ENCODE peak calls at places on chromosomes 11 and 22, in four cellular contexts. One of them, this sample, is unnamed.

GRCh38 chr11:58567889-58568512 is 7.7 kb downstream of the LPXN start:
- DNase-seq in epithelial cell of esophagus: peak
- DNase-seq in A549: peak
- DNase-seq in NB4: peak
- DNase-seq in this sample: peak

GRCh38 chr22:38549106-38549884 is 20.7 kb downstream of the DMC1 start:
- DNase-seq in epithelial cell of esophagus: peak
- DNase-seq in NB4: peak
- DNase-seq in A549: no peak
- DNase-seq in this sample: no peak

GRCh38 chr11:66277475-66278391 is at the start of gene CNIH2:
- DNase-seq in A549: peak
- DNase-seq in NB4: peak
- DNase-seq in epithelial cell of esophagus: no peak
- DNase-seq in this sample: peak

GRCh38 chr22:17920145-17920605 is 104.2 kb downstream of the MICAL3 start:
- DNase-seq in A549: no peak
- DNase-seq in NB4: no peak
- DNase-seq in epithelial cell of esophagus: peak
- DNase-seq in this sample: no peak

GRCh38 chr11:7657306-7658025 is 15.8 kb downstream of the CYB5R2 start:
- DNase-seq in A549: peak
- DNase-seq in epithelial cell of esophagus: peak
- DNase-seq in NB4: peak
- DNase-seq in this sample: no peak

GRCh38 chr11:47305734-47306483 is 36.0 kb downstream of the MADD start:
- DNase-seq in epithelial cell of esophagus: peak
- DNase-seq in NB4: no peak
- DNase-seq in A549: no peak
- DNase-seq in this sample: no peak

GRCh38 chr22:19719488-19720021 is 3.8 kb upstream of the GP1BB start:
- DNase-seq in A549: no peak
- DNase-seq in epithelial cell of esophagus: no peak
- DNase-seq in NB4: no peak
- DNase-seq in this sample: no peak

GRCh38 chr22:46233231-46233630 is 16.9 kb downstream of the CDPF1 start:
- DNase-seq in A549: no peak
- DNase-seq in epithelial cell of esophagus: peak
- DNase-seq in NB4: peak
- DNase-seq in this sample: no peak

GRCh38 chr11:21115999-21116398 is 446.6 kb downstream of the NELL1 start:
- DNase-seq in A549: no peak
- DNase-seq in epithelial cell of esophagus: no peak
- DNase-seq in NB4: no peak
- DNase-seq in this sample: no peak

GRCh38 chr11:118622376-118623290 is 15.2 kb downstream of the PHLDB1 start:
- DNase-seq in epithelial cell of esophagus: peak
- DNase-seq in NB4: peak
- DNase-seq in A549: peak
- DNase-seq in this sample: no peak

GRCh38 chr11:125263268-125263790 is 98.8 kb downstream of the PKNOX2 start:
- DNase-seq in epithelial cell of esophagus: no peak
- DNase-seq in NB4: no peak
- DNase-seq in A549: no peak
- DNase-seq in this sample: no peak

GRCh38 chr11:87425943-87426342 is 388.2 kb downstream of the TMEM135 start:
- DNase-seq in epithelial cell of esophagus: no peak
- DNase-seq in A549: no peak
- DNase-seq in NB4: no peak
- DNase-seq in this sample: no peak

GRCh38 chr11:67022961-67023956 is at the start of gene SYT12:
- DNase-seq in epithelial cell of esophagus: peak
- DNase-seq in NB4: peak
- DNase-seq in A549: peak
- DNase-seq in this sample: no peak

GRCh38 chr11:57885298-57886035 is 123.9 kb downstream of the CTNND1 start:
- DNase-seq in A549: no peak
- DNase-seq in NB4: peak
- DNase-seq in epithelial cell of esophagus: peak
- DNase-seq in this sample: no peak

GRCh38 chr11:859394-860131 is 16.9 kb downstream of the TSPAN4 start:
- DNase-seq in A549: peak
- DNase-seq in NB4: no peak
- DNase-seq in epithelial cell of esophagus: peak
- DNase-seq in this sample: no peak

GRCh38 chr11:75276696-75277095 is 36.1 kb downstream of the TPBGL start:
- DNase-seq in A549: no peak
- DNase-seq in epithelial cell of esophagus: peak
- DNase-seq in NB4: no peak
- DNase-seq in this sample: no peak

GRCh38 chr11:17894929-17895658 is 117.8 kb downstream of the SERGEF start:
- DNase-seq in A549: no peak
- DNase-seq in epithelial cell of esophagus: no peak
- DNase-seq in NB4: no peak
- DNase-seq in this sample: no peak

GRCh38 chr22:28855355-28856094 is 27.8 kb upstream of the ZNRF3 start:
- DNase-seq in NB4: peak
- DNase-seq in A549: peak
- DNase-seq in epithelial cell of esophagus: peak
- DNase-seq in this sample: no peak

GRCh38 chr22:29167032-29167911 is 38.4 kb upstream of the EMID1 start:
- DNase-seq in A549: no peak
- DNase-seq in epithelial cell of esophagus: no peak
- DNase-seq in NB4: peak
- DNase-seq in this sample: peak

GRCh38 chr22:19892249-19892879 is 37.7 kb upstream of the GNB1L start:
- DNase-seq in A549: no peak
- DNase-seq in epithelial cell of esophagus: no peak
- DNase-seq in NB4: peak
- DNase-seq in this sample: no peak

GRCh38 chr11:121534131-121535093 is 81.6 kb upstream of the SORL1-AS1 start:
- DNase-seq in epithelial cell of esophagus: peak
- DNase-seq in NB4: no peak
- DNase-seq in A549: no peak
- DNase-seq in this sample: no peak

GRCh38 chr11:61065955-61066638 is 36.2 kb upstream of the CD5 start:
- DNase-seq in A549: no peak
- DNase-seq in NB4: no peak
- DNase-seq in epithelial cell of esophagus: no peak
- DNase-seq in this sample: no peak

GRCh38 chr11:17542249-17542648 is 2.0 kb downstream of the USH1C start:
- DNase-seq in A549: no peak
- DNase-seq in epithelial cell of esophagus: no peak
- DNase-seq in NB4: no peak
- DNase-seq in this sample: no peak

GRCh38 chr11:118615282-118615979 is 8.0 kb downstream of the PHLDB1 start:
- DNase-seq in A549: no peak
- DNase-seq in epithelial cell of esophagus: no peak
- DNase-seq in NB4: no peak
- DNase-seq in this sample: no peak

GRCh38 chr22:31177420-31178162 is 17.6 kb downstream of the RNF185 start:
- DNase-seq in NB4: no peak
- DNase-seq in epithelial cell of esophagus: peak
- DNase-seq in A549: no peak
- DNase-seq in this sample: no peak

GRCh38 chr22:29842172-29842571 is 4.1 kb upstream of the ASCC2 start:
- DNase-seq in NB4: no peak
- DNase-seq in epithelial cell of esophagus: no peak
- DNase-seq in A549: no peak
- DNase-seq in this sample: no peak

GRCh38 chr22:49305966-49306631 is 521.6 kb downstream of the BRD1 start:
- DNase-seq in epithelial cell of esophagus: no peak
- DNase-seq in A549: no peak
- DNase-seq in NB4: no peak
- DNase-seq in this sample: peak

GRCh38 chr11:48093795-48094642 is 113.7 kb downstream of the PTPRJ start:
- DNase-seq in epithelial cell of esophagus: peak
- DNase-seq in NB4: no peak
- DNase-seq in A549: no peak
- DNase-seq in this sample: no peak

GRCh38 chr22:30305519-30305905 is 16.2 kb upstream of the CASTOR1 start:
- DNase-seq in NB4: peak
- DNase-seq in epithelial cell of esophagus: no peak
- DNase-seq in A549: no peak
- DNase-seq in this sample: no peak

GRCh38 chr11:86644291-86644690 is 28.1 kb downstream of the ME3 start:
- DNase-seq in NB4: no peak
- DNase-seq in A549: no peak
- DNase-seq in epithelial cell of esophagus: no peak
- DNase-seq in this sample: no peak

GRCh38 chr11:23540101-23540561 is 679.9 kb upstream of the CCDC179 start:
- DNase-seq in epithelial cell of esophagus: peak
- DNase-seq in NB4: peak
- DNase-seq in A549: peak
- DNase-seq in this sample: no peak
- TF ChIP-seq CTCF in epithelial cell of esophagus: peak
- TF ChIP-seq CTCF in NB4: peak
- TF ChIP-seq CTCF in A549: peak
- TF ChIP-seq CTCF in this sample: no peak

GRCh38 chr11:3808846-3809623 is 675 bp downstream of the PGAP2 start:
- DNase-seq in NB4: peak
- DNase-seq in epithelial cell of esophagus: peak
- DNase-seq in A549: peak
- DNase-seq in this sample: no peak
- TF ChIP-seq CTCF in NB4: peak
- TF ChIP-seq CTCF in epithelial cell of esophagus: peak
- TF ChIP-seq CTCF in A549: peak
- TF ChIP-seq CTCF in this sample: no peak

GRCh38 chr11:73252577-73253191 is 19.5 kb upstream of the P2RY6 start:
- DNase-seq in A549: no peak
- DNase-seq in epithelial cell of esophagus: no peak
- DNase-seq in NB4: peak
- DNase-seq in this sample: no peak
- TF ChIP-seq CTCF in A549: no peak
- TF ChIP-seq CTCF in epithelial cell of esophagus: peak
- TF ChIP-seq CTCF in NB4: peak
- TF ChIP-seq CTCF in this sample: no peak

GRCh38 chr11:59669611-59670009 is 773 bp upstream of the PATL1 start:
- DNase-seq in epithelial cell of esophagus: peak
- DNase-seq in A549: no peak
- DNase-seq in NB4: no peak
- DNase-seq in this sample: no peak

GRCh38 chr11:59667812-59668187 is 1.0 kb downstream of the PATL1 start:
- DNase-seq in NB4: no peak
- DNase-seq in epithelial cell of esophagus: peak
- DNase-seq in A549: no peak
- DNase-seq in this sample: no peak

GRCh38 chr11:59668950-59669610 is at the start of gene PATL1:
- DNase-seq in epithelial cell of esophagus: peak
- DNase-seq in NB4: peak
- DNase-seq in A549: peak
- DNase-seq in this sample: peak

GRCh38 chr11:59666969-59667368 is 1.9 kb downstream of the PATL1 start:
- DNase-seq in A549: no peak
- DNase-seq in epithelial cell of esophagus: no peak
- DNase-seq in NB4: peak
- DNase-seq in this sample: no peak

DNA sequence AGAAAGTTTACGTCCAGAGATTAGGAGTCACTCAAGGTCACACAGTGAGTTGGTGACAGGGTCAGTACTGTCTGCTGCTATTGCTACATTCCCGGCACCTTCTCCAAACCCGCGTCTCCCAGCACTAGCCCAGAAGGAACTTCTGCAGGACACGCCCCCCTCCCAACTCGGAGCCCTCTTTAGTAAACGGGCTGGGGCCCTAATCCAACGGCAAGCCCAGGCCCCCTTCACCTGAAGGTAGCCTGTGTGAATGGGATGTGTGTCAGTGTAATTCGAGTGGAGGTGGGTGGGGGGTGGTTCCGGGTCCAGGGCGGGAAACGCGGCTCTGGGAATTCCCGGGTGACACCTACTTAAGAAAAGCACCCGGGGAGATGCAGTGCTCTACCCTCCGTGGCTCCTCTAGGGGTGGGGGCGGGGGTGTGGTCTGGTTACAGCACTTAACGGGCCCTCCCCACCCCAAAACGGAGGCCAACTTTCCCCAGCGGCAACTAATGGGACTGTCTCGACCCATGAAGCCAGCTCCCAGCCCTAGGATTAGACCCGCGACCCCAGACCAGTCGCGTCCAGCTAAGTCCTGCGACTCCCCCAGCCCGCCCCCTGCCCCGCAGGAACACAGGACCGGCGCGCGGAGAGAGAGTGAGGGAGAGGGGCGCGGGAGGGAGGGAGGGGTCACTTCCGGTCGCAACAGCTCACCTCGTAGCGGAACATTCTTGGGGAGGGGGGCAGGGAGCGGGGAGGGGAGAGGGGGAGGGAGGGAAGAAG is 468 bp downstream of the PATL1 start:
- DNase-seq in NB4: peak
- DNase-seq in A549: peak
- DNase-seq in epithelial cell of esophagus: peak
- DNase-seq in this sample: no peak
- TF ChIP-seq CTCF in NB4: no peak
- TF ChIP-seq CTCF in A549: no peak
- TF ChIP-seq CTCF in epithelial cell of esophagus: peak
- TF ChIP-seq CTCF in this sample: no peak